ENCODE peak calls at places on chromosome 10, in ten cellular contexts. Q is stimulated activated CD4-positive, alpha-beta T cell treated with anti-CD3 and anti-CD28 coated beads, Interleukin-2, amount 100 ng/mL, for 24 hours; R is stimulated activated CD8-positive, alpha-beta memory T cell treated with anti-CD3 and anti-CD28 coated beads, Interleukin-4, amount 100 ng/mL, for 4 hours; C is IMR-90; B is progenitor cell of endocrine pancreas; A is astrocyte of the spinal cord; U is mammary epithelial cell; H is AG08395; I is CD8-positive, alpha-beta T cell; V is G401. W is an unnamed sample.

GRCh38 chr10:2978111-2978510 is 89.2 kb upstream of the PFKP start:
- DNase-seq in Q (no peak), R (no peak), A (peak), U (peak), H (peak), V (peak), B (no peak), I (no peak), C (peak), W (peak)

GRCh38 chr10:80443531-80443974 is 10.6 kb upstream of the TSPAN14 start:
- DNase-seq in R (no peak), A (no peak), I (no peak), Q (no peak), V (no peak), B (no peak), U (no peak), H (peak), C (no peak), W (no peak)

GRCh38 chr10:2362331-2362730 is 625.0 kb upstream of the ADARB2 start:
- DNase-seq in Q (no peak), H (no peak), I (no peak), B (no peak), R (no peak), A (no peak), C (no peak), U (no peak), V (no peak), W (no peak)

GRCh38 chr10:92130622-92131270 is 160.1 kb downstream of the CPEB3 start:
- DNase-seq in R (no peak), U (no peak), B (no peak), Q (no peak), C (no peak), I (no peak), H (no peak), A (no peak), V (no peak), W (no peak)

GRCh38 chr10:87546221-87546620 is 41.5 kb downstream of the MINPP1 start:
- DNase-seq in C (no peak), B (no peak), H (no peak), U (no peak), A (no peak), V (no peak), Q (no peak), I (peak), R (no peak), W (no peak)

GRCh38 chr10:110138197-110138812 is 69.1 kb upstream of the MXI1 start:
- DNase-seq in V (peak), B (no peak), H (peak), C (peak), I (no peak), U (peak), Q (no peak), R (no peak), A (peak), W (peak)

GRCh38 chr10:127600479-127600878 is 51.4 kb downstream of the NPS start:
- DNase-seq in B (peak), V (no peak), R (no peak), A (no peak), H (no peak), I (no peak), Q (no peak), C (no peak), U (no peak), W (no peak)

GRCh38 chr10:116538461-116538860 is 7.3 kb upstream of the PNLIP start:
- DNase-seq in H (no peak), I (no peak), V (no peak), C (peak), Q (no peak), R (no peak), B (no peak), U (peak), A (peak), W (no peak)

GRCh38 chr10:121683803-121684202 is 85.6 kb upstream of the FGFR2 start:
- DNase-seq in I (no peak), C (no peak), H (no peak), R (no peak), Q (no peak), U (no peak), B (no peak), V (peak), A (no peak), W (no peak)

GRCh38 chr10:77204171-77204570 is 433.4 kb downstream of the KCNMA1 start:
- DNase-seq in C (no peak), I (no peak), B (no peak), R (no peak), A (no peak), Q (no peak), U (no peak), H (no peak), V (no peak), W (no peak)

GRCh38 chr10:97843296-97843671 is 6.4 kb upstream of the GOLGA7B start:
- DNase-seq in I (no peak), U (peak), A (no peak), R (no peak), H (no peak), C (no peak), V (no peak), B (no peak), Q (no peak), W (no peak)

GRCh38 chr10:13624630-13625029 is 37.9 kb downstream of the PRPF18 start:
- DNase-seq in I (no peak), U (peak), B (no peak), Q (no peak), R (no peak), H (no peak), C (peak), A (no peak), V (no peak), W (no peak)

GRCh38 chr10:59388577-59388976 is 26.2 kb upstream of the FAM13C start:
- DNase-seq in B (no peak), H (no peak), C (no peak), V (no peak), A (no peak), I (no peak), R (no peak), Q (no peak), U (no peak), W (no peak)

GRCh38 chr10:59283456-59284082 is 78.8 kb downstream of the FAM13C start:
- DNase-seq in U (peak), H (no peak), I (no peak), V (no peak), B (no peak), Q (no peak), A (no peak), R (no peak), C (peak), W (no peak)

GRCh38 chr10:112650588-112651030 is 203.6 kb downstream of the VTI1A start:
- DNase-seq in U (peak), I (no peak), B (no peak), V (no peak), R (no peak), Q (no peak), C (peak), A (no peak), H (no peak), W (peak)

GRCh38 chr10:129719415-129719739 is 244.7 kb downstream of the EBF3 start:
- DNase-seq in I (no peak), B (no peak), R (no peak), H (no peak), U (no peak), V (no peak), A (no peak), Q (no peak), C (no peak), W (no peak)

GRCh38 chr10:131452926-131453771 is 141.6 kb upstream of the TCERG1L start:
- DNase-seq in A (no peak), B (peak), R (no peak), H (no peak), C (no peak), U (no peak), Q (no peak), V (peak), I (no peak), W (no peak)

GRCh38 chr10:92880233-92880861 is 32.0 kb downstream of the EXOC6 start:
- DNase-seq in I (no peak), U (peak), R (no peak), H (peak), Q (no peak), A (peak), C (peak), V (peak), B (no peak), W (peak)

GRCh38 chr10:47344996-47345870 is 2.9 kb upstream of the RBP3 start:
- DNase-seq in Q (no peak), U (no peak), R (no peak), H (no peak), B (no peak), V (no peak), A (no peak), I (no peak), C (no peak), W (no peak)

GRCh38 chr10:1549591-1550290 is 187.6 kb downstream of the ADARB2 start:
- DNase-seq in Q (no peak), R (no peak), B (no peak), A (no peak), H (no peak), C (no peak), V (no peak), I (no peak), U (no peak), W (no peak)

GRCh38 chr10:12701696-12702095 is 299.8 kb downstream of the CCDC3 start:
- DNase-seq in A (peak), R (no peak), H (no peak), U (no peak), B (no peak), C (peak), V (no peak), Q (no peak), I (no peak), W (peak)

GRCh38 chr10:6068422-6068821 is 6.3 kb upstream of the IL2RA start:
- DNase-seq in B (no peak), Q (no peak), R (no peak), H (no peak), I (peak), V (no peak), A (no peak), C (no peak), U (no peak), W (no peak)

GRCh38 chr10:129968937-129969527 is 5.0 kb upstream of the EBF3 start:
- DNase-seq in Q (no peak), H (peak), I (no peak), V (no peak), U (no peak), A (no peak), R (no peak), C (peak), B (peak), W (no peak)

W was measured in pulmonary artery endothelial cell.